ENCODE peak calls at places on chromosomes 5 and 9, in ten cellular contexts. J, H, M, S, I, T, F, X, E and C are unnamed samples.

GRCh38 chr5:64298586-64298985 is 132.9 kb downstream of the RNF180 start:
- DNase-seq in J (no peak), H (no peak), M (no peak), S (no peak), I (no peak), T (no peak), F (no peak), X (no peak), E (no peak), C (no peak)

GRCh38 chr5:36928947-36929346 is 52.4 kb downstream of the NIPBL start:
- DNase-seq in J (no peak), H (peak), M (no peak), S (peak), I (no peak), T (no peak), F (no peak), X (no peak), E (no peak), C (peak)

GRCh38 chr5:160272889-160273288 is 39.5 kb downstream of the CCNJL start:
- DNase-seq in J (no peak), H (no peak), M (no peak), S (no peak), I (no peak), T (no peak), F (no peak), X (no peak), E (no peak), C (no peak)

GRCh38 chr9:94903961-94904421 is 177.5 kb downstream of the AOPEP start:
- DNase-seq in J (no peak), H (no peak), M (no peak), S (no peak), I (no peak), T (no peak), F (no peak), X (no peak), E (no peak), C (no peak)

GRCh38 chr9:77848897-77849296 is 182.7 kb downstream of the GNAQ start:
- DNase-seq in J (no peak), H (peak), M (no peak), S (peak), I (peak), T (peak), F (no peak), X (no peak), E (peak), C (no peak)

GRCh38 chr5:107630184-107630583 is 40.6 kb downstream of the EFNA5 start:
- DNase-seq in J (no peak), H (no peak), M (no peak), S (no peak), I (no peak), T (no peak), F (no peak), X (no peak), E (no peak), C (no peak)

GRCh38 chr9:87675466-87675865 is 50.5 kb upstream of the CTSL start:
- DNase-seq in J (no peak), H (no peak), M (no peak), S (no peak), I (no peak), T (no peak), F (no peak), X (no peak), E (no peak), C (no peak)

GRCh38 chr9:97564291-97565175 is 63.1 kb downstream of the TMOD1 start:
- DNase-seq in J (no peak), H (peak), M (peak), S (peak), I (peak), T (no peak), F (peak), X (no peak), E (peak), C (peak)

GRCh38 chr9:12783767-12784460 is 9.1 kb downstream of the LURAP1L start:
- DNase-seq in J (no peak), H (no peak), M (no peak), S (no peak), I (no peak), T (no peak), F (no peak), X (no peak), E (no peak), C (no peak)

GRCh38 chr9:137333016-137333726 is 31.1 kb upstream of the NRARP start:
- DNase-seq in J (no peak), H (no peak), M (no peak), S (peak), I (no peak), T (no peak), F (no peak), X (no peak), E (no peak), C (no peak)

GRCh38 chr9:121123816-121124536 is 49.2 kb downstream of the CNTRL start:
- DNase-seq in J (no peak), H (no peak), M (no peak), S (no peak), I (no peak), T (no peak), F (no peak), X (no peak), E (no peak), C (no peak)

GRCh38 chr9:98365227-98365669 is 109.8 kb upstream of the TBC1D2 start:
- DNase-seq in J (no peak), H (peak), M (no peak), S (peak), I (no peak), T (peak), F (peak), X (peak), E (no peak), C (peak)

GRCh38 chr5:143779506-143779905 is 32.5 kb upstream of the HMHB1 start:
- DNase-seq in J (no peak), H (no peak), M (no peak), S (no peak), I (no peak), T (no peak), F (no peak), X (no peak), E (no peak), C (no peak)

GRCh38 chr9:71685394-71685793 is 82.9 kb downstream of the CEMIP2 start:
- DNase-seq in J (no peak), H (no peak), M (no peak), S (no peak), I (no peak), T (peak), F (no peak), X (peak), E (no peak), C (no peak)

GRCh38 chr9:71684566-71684965 is 83.7 kb downstream of the CEMIP2 start:
- DNase-seq in J (no peak), H (no peak), M (no peak), S (no peak), I (no peak), T (no peak), F (no peak), X (no peak), E (no peak), C (no peak)

GRCh38 chr9:71681708-71682268 is 86.5 kb downstream of the CEMIP2 start:
- DNase-seq in J (no peak), H (peak), M (peak), S (peak), I (peak), T (no peak), F (no peak), X (no peak), E (no peak), C (no peak)

GRCh38 chr9:71685988-71686387 is 82.3 kb downstream of the CEMIP2 start:
- DNase-seq in J (no peak), H (no peak), M (no peak), S (no peak), I (no peak), T (no peak), F (peak), X (peak), E (no peak), C (no peak)

DNA sequence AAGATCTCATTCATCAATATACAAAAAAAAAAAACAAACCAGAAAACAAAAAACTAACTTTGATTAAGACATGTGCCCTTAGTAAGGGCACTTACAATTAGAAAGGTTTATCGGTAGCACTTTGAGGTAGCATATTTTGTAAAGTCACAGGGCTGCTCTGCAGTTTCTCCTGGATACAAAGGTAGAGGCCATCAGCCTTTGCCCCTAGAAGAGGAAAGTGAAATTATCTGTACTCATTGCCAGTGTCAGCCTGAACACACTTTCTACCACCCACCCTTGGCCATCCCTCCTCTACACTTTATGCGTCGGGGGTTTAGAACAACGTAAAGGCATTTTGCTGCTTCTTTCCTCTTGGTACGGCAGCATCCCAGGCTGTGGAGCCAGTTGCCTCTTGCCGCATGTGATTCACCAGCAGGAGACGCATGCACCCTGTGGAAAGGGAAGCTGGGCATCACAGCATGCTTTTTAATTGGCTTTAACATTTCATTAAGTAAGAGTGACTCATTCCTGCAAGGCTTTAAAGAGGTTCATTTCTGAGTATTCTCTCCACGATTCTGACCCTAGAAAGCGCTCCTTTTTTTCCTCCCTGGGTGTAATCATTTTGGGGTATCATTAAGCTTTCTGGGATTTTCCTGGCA is 84.6 kb downstream of the CEMIP2 start:
- DNase-seq in J (no peak), H (peak), M (no peak), S (peak), I (no peak), T (peak), F (peak), X (no peak), E (peak), C (no peak)
- TF ChIP-seq CTCF in J (peak), H (peak), M (no peak), S (peak), I (no peak), T (no peak), F (peak), X (no peak), E (peak), C (peak)

GRCh38 chr5:120624021-120624563 is 160.0 kb downstream of the PRR16 start:
- DNase-seq in J (no peak), H (peak), M (no peak), S (no peak), I (no peak), T (no peak), F (no peak), X (no peak), E (no peak), C (no peak)
- H3K4me3 ChIP-seq in J (no peak), H (no peak), M (no peak), S (peak), I (no peak), T (no peak), F (no peak), X (peak), E (no peak), C (no peak)

DNA sequence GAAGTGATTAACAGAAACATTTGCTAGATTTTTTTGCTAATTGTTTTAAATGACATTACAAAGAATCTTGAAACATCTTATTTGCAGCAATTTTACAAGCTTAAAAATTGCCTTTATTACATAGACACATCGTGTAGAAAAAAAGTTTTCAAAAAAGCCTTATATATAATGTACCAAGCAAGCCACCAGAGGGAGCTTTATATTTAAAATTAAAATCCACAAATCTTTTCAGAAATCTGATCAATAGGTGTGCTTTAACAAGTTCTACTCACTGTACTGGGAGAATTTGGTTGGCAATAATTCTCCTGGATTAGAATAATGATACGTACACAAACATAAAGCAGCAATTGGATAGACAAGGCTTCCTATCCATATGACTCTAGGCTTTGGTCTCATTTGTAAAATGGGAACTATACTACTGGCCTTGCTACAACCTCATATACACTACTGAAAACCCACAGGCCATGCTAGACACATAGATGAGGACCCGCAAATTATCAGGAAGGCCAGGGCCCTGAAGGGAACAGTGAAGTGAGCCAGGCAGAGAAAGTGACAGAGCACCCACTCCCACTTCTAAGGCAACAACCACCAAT is 4.8 kb downstream of the PSMB7 start:
- DNase-seq in J (no peak), H (no peak), M (no peak), S (no peak), I (no peak), T (no peak), F (no peak), X (no peak), E (no peak), C (no peak)
- TF ChIP-seq CTCF in J (peak), H (peak), M (peak), S (no peak), I (peak), T (peak), F (peak), X (peak), E (no peak), C (peak)

GRCh38 chr5:139795074-139796001 is at the start of gene PSD2:
- DNase-seq in J (no peak), H (peak), M (no peak), S (no peak), I (no peak), T (no peak), F (peak), X (no peak), E (no peak), C (no peak)

GRCh38 chr5:139797335-139797734 is 1.7 kb downstream of the PSD2 start:
- DNase-seq in J (no peak), H (no peak), M (no peak), S (no peak), I (no peak), T (no peak), F (no peak), X (no peak), E (no peak), C (no peak)

GRCh38 chr5:139794067-139794846 is 1.4 kb upstream of the PSD2 start:
- DNase-seq in J (no peak), H (no peak), M (no peak), S (no peak), I (no peak), T (no peak), F (no peak), X (no peak), E (no peak), C (no peak)

GRCh38 chr5:139797856-139798510 is 2.4 kb downstream of the PSD2 start:
- DNase-seq in J (no peak), H (no peak), M (no peak), S (no peak), I (no peak), T (no peak), F (no peak), X (no peak), E (no peak), C (no peak)

GRCh38 chr5:139796061-139796806 is 626 bp downstream of the PSD2 start:
- DNase-seq in J (no peak), H (no peak), M (no peak), S (no peak), I (no peak), T (no peak), F (peak), X (no peak), E (no peak), C (no peak)
- H3K4me3 ChIP-seq in J (no peak), H (peak), M (no peak), S (no peak), I (peak), T (no peak), F (no peak), X (no peak), E (no peak), C (no peak)